ENCODE peak calls at places on chromosomes 5 and 9, in ten cellular contexts. R, L, Q, X, T, M, D, W, Z and Y are unnamed samples.

GRCh38 chr5:3958389-3958788 is 362.8 kb downstream of the IRX1 start:
- DNase-seq in D (no peak), T (no peak), W (no peak), Q (peak), M (no peak), X (no peak), R (no peak), Z (no peak), L (no peak), Y (no peak)

GRCh38 chr5:171311698-171312083 is 2.6 kb downstream of the TLX3 start:
- DNase-seq in L (no peak), Q (no peak), T (no peak), Z (no peak), X (no peak), M (no peak), R (no peak), W (no peak), D (no peak), Y (no peak)

GRCh38 chr9:96686638-96687335 is 31.7 kb upstream of the PRXL2C start:
- DNase-seq in X (peak), L (peak), Q (peak), D (no peak), Z (peak), T (peak), W (peak), M (peak), R (peak), Y (peak)

GRCh38 chr5:102286465-102286864 is 9.6 kb downstream of the SLCO4C1 start:
- DNase-seq in Q (no peak), L (no peak), D (no peak), W (no peak), T (no peak), R (no peak), M (no peak), Z (no peak), X (no peak), Y (no peak)

GRCh38 chr5:132455614-132456115 is 34.9 kb downstream of the IRF1 start:
- DNase-seq in Q (no peak), R (no peak), X (no peak), W (no peak), L (no peak), M (no peak), D (no peak), T (no peak), Z (no peak), Y (no peak)

GRCh38 chr5:106873558-106873957 is 797.2 kb downstream of the EFNA5 start:
- DNase-seq in R (no peak), L (no peak), D (no peak), T (no peak), M (no peak), W (no peak), Q (no peak), Z (no peak), X (no peak), Y (no peak)

GRCh38 chr9:38032266-38032830 is 36.7 kb downstream of the SHB start:
- DNase-seq in R (no peak), Z (no peak), D (no peak), X (peak), M (no peak), T (no peak), Q (no peak), L (no peak), W (no peak), Y (no peak)

GRCh38 chr9:93427655-93428379 is 23.7 kb upstream of the FAM120A start:
- DNase-seq in R (peak), X (no peak), Q (peak), L (no peak), D (no peak), M (no peak), T (no peak), Z (no peak), W (no peak), Y (no peak)

GRCh38 chr5:169037478-169037877 is 263.5 kb downstream of the SLIT3 start:
- DNase-seq in T (no peak), D (no peak), Z (no peak), X (no peak), Q (no peak), L (no peak), M (no peak), R (no peak), W (no peak), Y (no peak)

GRCh38 chr5:95184924-95185323 is 100.0 kb downstream of the MCTP1 start:
- DNase-seq in W (no peak), L (no peak), Z (no peak), D (no peak), M (no peak), T (no peak), R (no peak), Q (no peak), X (no peak), Y (no peak)

GRCh38 chr5:138276402-138277054 is 2.1 kb upstream of the GFRA3 start:
- DNase-seq in L (no peak), R (no peak), W (no peak), M (no peak), T (no peak), D (no peak), Q (peak), Z (no peak), X (no peak), Y (no peak)

GRCh38 chr5:141094481-141095262 is at the start of gene PCDHB2:
- DNase-seq in T (peak), X (peak), W (peak), Z (no peak), L (no peak), Q (peak), D (no peak), R (peak), M (peak), Y (peak)

GRCh38 chr9:82601272-82601835 is 461.6 kb downstream of the RASEF start:
- DNase-seq in W (no peak), M (no peak), D (no peak), L (no peak), Q (no peak), X (no peak), T (no peak), Z (no peak), R (no peak), Y (no peak)

GRCh38 chr9:91033802-91034201 is 232.2 kb downstream of the SYK start:
- DNase-seq in L (peak), X (peak), R (no peak), D (no peak), T (no peak), W (no peak), Q (peak), M (no peak), Z (no peak), Y (no peak)

GRCh38 chr9:33082538-33083326 is 6.3 kb upstream of the SMU1 start:
- DNase-seq in T (no peak), L (no peak), R (no peak), D (no peak), Q (no peak), X (no peak), M (peak), W (peak), Z (peak), Y (no peak)

GRCh38 chr5:67998709-67999251 is 216.8 kb upstream of the PIK3R1 start:
- DNase-seq in M (peak), D (peak), X (no peak), W (peak), Q (peak), R (no peak), Z (no peak), T (peak), L (no peak), Y (peak)

GRCh38 chr9:136355616-136356557 is 7.7 kb downstream of the DNLZ start:
- DNase-seq in Z (no peak), W (no peak), Q (no peak), L (no peak), T (no peak), D (peak), M (no peak), X (no peak), R (no peak), Y (no peak)

GRCh38 chr9:13076616-13077015 is 202.9 kb downstream of the MPDZ start:
- DNase-seq in L (no peak), R (no peak), W (no peak), M (no peak), Q (no peak), X (no peak), T (no peak), Z (no peak), D (no peak), Y (no peak)

GRCh38 chr9:98083059-98083458 is 26.5 kb downstream of the NANS start:
- DNase-seq in Q (no peak), R (no peak), M (no peak), D (no peak), W (peak), L (no peak), Z (no peak), X (no peak), T (no peak), Y (no peak)

GRCh38 chr9:69086769-69087168 is 51.2 kb downstream of the FXN start:
- DNase-seq in R (no peak), M (no peak), X (no peak), W (no peak), Q (no peak), Z (no peak), L (no peak), T (no peak), D (no peak), Y (no peak)

GRCh38 chr9:15606667-15607472 is 54.0 kb downstream of the CCDC171 start:
- DNase-seq in T (no peak), X (no peak), R (no peak), Q (peak), M (no peak), W (peak), Z (no peak), D (peak), L (no peak), Y (peak)

GRCh38 chr9:2257530-2257929 is 242.4 kb downstream of the SMARCA2 start:
- DNase-seq in L (no peak), M (no peak), X (no peak), R (no peak), D (no peak), Z (no peak), T (no peak), Q (no peak), W (no peak), Y (no peak)

GRCh38 chr5:39657943-39658342 is 233.2 kb upstream of the DAB2 start:
- DNase-seq in W (no peak), M (no peak), Z (no peak), R (no peak), D (no peak), Q (no peak), L (no peak), T (no peak), X (no peak), Y (no peak)

GRCh38 chr5:173758675-173759074 is 129.5 kb upstream of the CPEB4 start:
- DNase-seq in Q (no peak), Z (no peak), M (no peak), T (no peak), D (peak), R (no peak), L (no peak), W (no peak), X (no peak), Y (no peak)

GRCh38 chr9:29200650-29201049 is 1627.4 kb upstream of the C9orf72 start:
- DNase-seq in R (no peak), W (no peak), Z (no peak), D (no peak), Q (no peak), T (no peak), M (no peak), L (no peak), X (no peak), Y (no peak)

GRCh38 chr5:180918380-180918779 is 19.4 kb downstream of the BTNL8 start:
- DNase-seq in R (no peak), W (no peak), X (no peak), Q (no peak), Z (no peak), D (no peak), L (no peak), M (no peak), T (no peak), Y (no peak)

GRCh38 chr5:83357621-83358231 is 113.8 kb upstream of the VCAN start:
- DNase-seq in D (no peak), W (no peak), L (no peak), R (no peak), X (no peak), Q (no peak), Z (no peak), T (no peak), M (no peak), Y (no peak)

GRCh38 chr5:117039035-117039434 is 464.4 kb upstream of the SEMA6A start:
- DNase-seq in Z (no peak), D (no peak), X (no peak), Q (no peak), R (no peak), W (no peak), T (no peak), L (no peak), M (no peak), Y (no peak)

GRCh38 chr9:114112778-114113585 is 13.9 kb upstream of the KIF12 start:
- DNase-seq in Q (no peak), X (peak), L (no peak), W (peak), T (no peak), R (no peak), Z (no peak), M (no peak), D (peak), Y (peak)